ENCODE peak calls at places on chromosomes 16 and 17, in five cellular contexts. One of them, this sample, is unnamed.

GRCh38 chr17:35416659-35417058 is 15.6 kb downstream of the SLFN12 start:
- DNase-seq in fibroblast of the aortic adventitia: no peak
- DNase-seq in cardiac fibroblast: no peak
- DNase-seq in adrenal gland: no peak
- DNase-seq in CD8-positive, alpha-beta T cell: no peak
- DNase-seq in this sample: no peak

GRCh38 chr16:27618140-27618539 is 68.2 kb downstream of the KATNIP start:
- DNase-seq in fibroblast of the aortic adventitia: no peak
- DNase-seq in cardiac fibroblast: no peak
- DNase-seq in adrenal gland: no peak
- DNase-seq in CD8-positive, alpha-beta T cell: no peak
- DNase-seq in this sample: no peak

GRCh38 chr17:41523787-41524186 is 4.3 kb downstream of the KRT19 start:
- DNase-seq in fibroblast of the aortic adventitia: no peak
- DNase-seq in cardiac fibroblast: no peak
- DNase-seq in adrenal gland: no peak
- DNase-seq in CD8-positive, alpha-beta T cell: no peak
- DNase-seq in this sample: no peak

GRCh38 chr17:1469231-1469852 is 13.3 kb upstream of the CRK start:
- DNase-seq in fibroblast of the aortic adventitia: no peak
- DNase-seq in cardiac fibroblast: no peak
- DNase-seq in adrenal gland: no peak
- DNase-seq in CD8-positive, alpha-beta T cell: no peak
- DNase-seq in this sample: no peak

GRCh38 chr16:66359811-66360608 is 6.5 kb upstream of the CDH5 start:
- DNase-seq in fibroblast of the aortic adventitia: no peak
- DNase-seq in cardiac fibroblast: peak
- DNase-seq in adrenal gland: peak
- DNase-seq in CD8-positive, alpha-beta T cell: no peak
- DNase-seq in this sample: no peak

GRCh38 chr17:65027305-65027704 is 29.2 kb downstream of the GNA13 start:
- DNase-seq in fibroblast of the aortic adventitia: peak
- DNase-seq in cardiac fibroblast: peak
- DNase-seq in adrenal gland: no peak
- DNase-seq in CD8-positive, alpha-beta T cell: no peak
- DNase-seq in this sample: no peak

GRCh38 chr17:67376509-67376891 is 581 bp upstream of the PITPNC1 start:
- DNase-seq in fibroblast of the aortic adventitia: peak
- DNase-seq in cardiac fibroblast: peak
- DNase-seq in adrenal gland: peak
- DNase-seq in CD8-positive, alpha-beta T cell: no peak
- DNase-seq in this sample: no peak

GRCh38 chr17:78785663-78786057 is 3.6 kb upstream of the CYTH1 start:
- DNase-seq in fibroblast of the aortic adventitia: no peak
- DNase-seq in cardiac fibroblast: no peak
- DNase-seq in adrenal gland: no peak
- DNase-seq in CD8-positive, alpha-beta T cell: no peak
- DNase-seq in this sample: no peak

GRCh38 chr16:70638814-70639792 is 7.3 kb upstream of the IL34 start:
- DNase-seq in fibroblast of the aortic adventitia: peak
- DNase-seq in cardiac fibroblast: peak
- DNase-seq in adrenal gland: peak
- DNase-seq in CD8-positive, alpha-beta T cell: no peak
- DNase-seq in this sample: no peak

GRCh38 chr17:251531-251930 is 70.1 kb upstream of the DOC2B start:
- DNase-seq in fibroblast of the aortic adventitia: no peak
- DNase-seq in cardiac fibroblast: no peak
- DNase-seq in adrenal gland: peak
- DNase-seq in CD8-positive, alpha-beta T cell: no peak
- DNase-seq in this sample: no peak

GRCh38 chr16:57824880-57825279 is 22.6 kb upstream of the KIFC3 start:
- DNase-seq in fibroblast of the aortic adventitia: no peak
- DNase-seq in cardiac fibroblast: no peak
- DNase-seq in adrenal gland: no peak
- DNase-seq in CD8-positive, alpha-beta T cell: no peak
- DNase-seq in this sample: no peak

GRCh38 chr16:89722392-89723278 is 1.3 kb downstream of the ZNF276 start:
- DNase-seq in fibroblast of the aortic adventitia: peak
- DNase-seq in cardiac fibroblast: peak
- DNase-seq in adrenal gland: peak
- DNase-seq in CD8-positive, alpha-beta T cell: peak
- DNase-seq in this sample: no peak

GRCh38 chr16:29021471-29021870 is 36.6 kb downstream of the LAT start:
- DNase-seq in fibroblast of the aortic adventitia: no peak
- DNase-seq in cardiac fibroblast: no peak
- DNase-seq in adrenal gland: no peak
- DNase-seq in CD8-positive, alpha-beta T cell: no peak
- DNase-seq in this sample: no peak

GRCh38 chr17:78969865-78970264 is 9.9 kb downstream of the LGALS3BP start:
- DNase-seq in fibroblast of the aortic adventitia: no peak
- DNase-seq in cardiac fibroblast: no peak
- DNase-seq in adrenal gland: no peak
- DNase-seq in CD8-positive, alpha-beta T cell: no peak
- DNase-seq in this sample: no peak

GRCh38 chr16:9845661-9846361 is 336.4 kb downstream of the GRIN2A start:
- DNase-seq in fibroblast of the aortic adventitia: peak
- DNase-seq in cardiac fibroblast: peak
- DNase-seq in adrenal gland: no peak
- DNase-seq in CD8-positive, alpha-beta T cell: no peak
- DNase-seq in this sample: no peak

GRCh38 chr17:79989106-79989835 is 46.4 kb downstream of the TBC1D16 start:
- DNase-seq in fibroblast of the aortic adventitia: no peak
- DNase-seq in cardiac fibroblast: no peak
- DNase-seq in adrenal gland: peak
- DNase-seq in CD8-positive, alpha-beta T cell: no peak
- DNase-seq in this sample: no peak

GRCh38 chr17:50078430-50078829 is 16.7 kb upstream of the PDK2 start:
- DNase-seq in fibroblast of the aortic adventitia: no peak
- DNase-seq in cardiac fibroblast: no peak
- DNase-seq in adrenal gland: no peak
- DNase-seq in CD8-positive, alpha-beta T cell: no peak
- DNase-seq in this sample: no peak

GRCh38 chr17:1325766-1326165 is 46.3 kb downstream of the TRARG1 start:
- DNase-seq in fibroblast of the aortic adventitia: no peak
- DNase-seq in cardiac fibroblast: no peak
- DNase-seq in adrenal gland: no peak
- DNase-seq in CD8-positive, alpha-beta T cell: no peak
- DNase-seq in this sample: no peak

GRCh38 chr16:56767018-56767417 is 37.1 kb downstream of the NUP93 start:
- DNase-seq in fibroblast of the aortic adventitia: no peak
- DNase-seq in cardiac fibroblast: no peak
- DNase-seq in adrenal gland: no peak
- DNase-seq in CD8-positive, alpha-beta T cell: no peak
- DNase-seq in this sample: no peak

GRCh38 chr16:72677662-72678447 is 370.1 kb downstream of the ZFHX3 start:
- DNase-seq in fibroblast of the aortic adventitia: peak
- DNase-seq in cardiac fibroblast: peak
- DNase-seq in adrenal gland: no peak
- DNase-seq in CD8-positive, alpha-beta T cell: no peak
- DNase-seq in this sample: no peak

GRCh38 chr16:19912445-19913305 is 28.0 kb upstream of the GPRC5B start:
- DNase-seq in fibroblast of the aortic adventitia: peak
- DNase-seq in cardiac fibroblast: peak
- DNase-seq in adrenal gland: no peak
- DNase-seq in CD8-positive, alpha-beta T cell: no peak
- DNase-seq in this sample: no peak

GRCh38 chr16:88856122-88856827 is 472 bp downstream of the GALNS start:
- DNase-seq in fibroblast of the aortic adventitia: no peak
- DNase-seq in cardiac fibroblast: no peak
- DNase-seq in adrenal gland: no peak
- DNase-seq in CD8-positive, alpha-beta T cell: no peak
- DNase-seq in this sample: no peak

GRCh38 chr17:62085511-62086408 is 20.7 kb upstream of the MED13 start:
- DNase-seq in fibroblast of the aortic adventitia: peak
- DNase-seq in cardiac fibroblast: peak
- DNase-seq in adrenal gland: no peak
- DNase-seq in CD8-positive, alpha-beta T cell: no peak
- DNase-seq in this sample: no peak

GRCh38 chr17:27846042-27846655 is 45.8 kb upstream of the NOS2 start:
- DNase-seq in fibroblast of the aortic adventitia: no peak
- DNase-seq in cardiac fibroblast: no peak
- DNase-seq in adrenal gland: no peak
- DNase-seq in CD8-positive, alpha-beta T cell: peak
- DNase-seq in this sample: no peak

GRCh38 chr17:40328386-40328766 is 19.4 kb downstream of the RARA start:
- DNase-seq in fibroblast of the aortic adventitia: no peak
- DNase-seq in cardiac fibroblast: no peak
- DNase-seq in adrenal gland: no peak
- DNase-seq in CD8-positive, alpha-beta T cell: no peak
- DNase-seq in this sample: no peak

GRCh38 chr17:43608313-43608712 is 53.4 kb downstream of the MEOX1 start:
- DNase-seq in fibroblast of the aortic adventitia: peak
- DNase-seq in cardiac fibroblast: peak
- DNase-seq in adrenal gland: no peak
- DNase-seq in CD8-positive, alpha-beta T cell: no peak
- DNase-seq in this sample: peak

GRCh38 chr16:3182608-3183444 is 5.2 kb upstream of the OR1F1 start:
- DNase-seq in fibroblast of the aortic adventitia: peak
- DNase-seq in cardiac fibroblast: peak
- DNase-seq in adrenal gland: no peak
- DNase-seq in CD8-positive, alpha-beta T cell: no peak
- DNase-seq in this sample: no peak

GRCh38 chr17:34306466-34306865 is 12.8 kb upstream of the CCL8 start:
- DNase-seq in fibroblast of the aortic adventitia: peak
- DNase-seq in cardiac fibroblast: peak
- DNase-seq in adrenal gland: peak
- DNase-seq in CD8-positive, alpha-beta T cell: no peak
- DNase-seq in this sample: no peak

GRCh38 chr17:79819534-79820276 is 19.5 kb downstream of the CBX4 start:
- DNase-seq in fibroblast of the aortic adventitia: no peak
- DNase-seq in cardiac fibroblast: no peak
- DNase-seq in adrenal gland: no peak
- DNase-seq in CD8-positive, alpha-beta T cell: no peak
- DNase-seq in this sample: no peak

GRCh38 chr17:48814504-48814903 is 2.5 kb downstream of the TTLL6 start:
- DNase-seq in fibroblast of the aortic adventitia: peak
- DNase-seq in cardiac fibroblast: peak
- DNase-seq in adrenal gland: peak
- DNase-seq in CD8-positive, alpha-beta T cell: peak
- DNase-seq in this sample: no peak

GRCh38 chr17:28471531-28472342 is 1.7 kb upstream of the SLC13A2 start:
- DNase-seq in fibroblast of the aortic adventitia: no peak
- DNase-seq in cardiac fibroblast: no peak
- DNase-seq in adrenal gland: no peak
- DNase-seq in CD8-positive, alpha-beta T cell: no peak
- DNase-seq in this sample: no peak

GRCh38 chr16:81415757-81416156 is 28.9 kb upstream of the CMIP start:
- DNase-seq in fibroblast of the aortic adventitia: no peak
- DNase-seq in cardiac fibroblast: no peak
- DNase-seq in adrenal gland: no peak
- DNase-seq in CD8-positive, alpha-beta T cell: no peak
- DNase-seq in this sample: no peak

GRCh38 chr17:39064374-39064773 is 87.1 kb downstream of the PLXDC1 start:
- DNase-seq in fibroblast of the aortic adventitia: peak
- DNase-seq in cardiac fibroblast: peak
- DNase-seq in adrenal gland: no peak
- DNase-seq in CD8-positive, alpha-beta T cell: no peak
- DNase-seq in this sample: no peak

GRCh38 chr16:3003582-3004270 is 9.0 kb upstream of the CLDN9 start:
- DNase-seq in fibroblast of the aortic adventitia: peak
- DNase-seq in cardiac fibroblast: peak
- DNase-seq in adrenal gland: peak
- DNase-seq in CD8-positive, alpha-beta T cell: peak
- DNase-seq in this sample: peak

GRCh38 chr16:27820646-27821345 is 242.7 kb downstream of the GSG1L start:
- DNase-seq in fibroblast of the aortic adventitia: no peak
- DNase-seq in cardiac fibroblast: no peak
- DNase-seq in adrenal gland: no peak
- DNase-seq in CD8-positive, alpha-beta T cell: no peak
- DNase-seq in this sample: no peak

GRCh38 chr17:73991260-73991659 is 212.2 kb upstream of the RPL38 start:
- DNase-seq in fibroblast of the aortic adventitia: no peak
- DNase-seq in cardiac fibroblast: no peak
- DNase-seq in adrenal gland: no peak
- DNase-seq in CD8-positive, alpha-beta T cell: no peak
- DNase-seq in this sample: no peak

GRCh38 chr17:42846594-42847280 is 2.4 kb downstream of the AOC2 start:
- DNase-seq in fibroblast of the aortic adventitia: peak
- DNase-seq in cardiac fibroblast: peak
- DNase-seq in adrenal gland: peak
- DNase-seq in CD8-positive, alpha-beta T cell: no peak
- DNase-seq in this sample: no peak

GRCh38 chr17:28133562-28133970 is 91.1 kb downstream of the NLK start:
- DNase-seq in fibroblast of the aortic adventitia: peak
- DNase-seq in cardiac fibroblast: peak
- DNase-seq in adrenal gland: no peak
- DNase-seq in CD8-positive, alpha-beta T cell: no peak
- DNase-seq in this sample: no peak